ENCODE peak calls at places on chromosomes 13 and 19, in nine cellular contexts. Y is cardiac fibroblast, N is fibroblast of villous mesenchyme, R is AG09309, J is esophagus squamous epithelium, E is adrenal gland, K is Calu3, X is PC-3, T is fibroblast of lung. H is an unnamed sample.

GRCh38 chr13:76438050-76438449 is 448.2 kb downstream of the KCTD12 start:
- DNase-seq in Y (peak), N (peak), E (no peak), J (no peak), R (no peak), K (no peak), T (peak), X (peak), H (no peak)

GRCh38 chr13:98419786-98420559 is 156.9 kb downstream of the STK24 start:
- DNase-seq in K (no peak), J (no peak), Y (no peak), X (no peak), T (peak), R (no peak), E (no peak), N (no peak), H (no peak)

GRCh38 chr19:46639356-46640061 is 3.5 kb upstream of the GNG8 start:
- DNase-seq in Y (peak), N (peak), R (no peak), E (no peak), K (no peak), T (peak), X (no peak), J (no peak), H (peak)

GRCh38 chr13:85313761-85314503 is 485.3 kb downstream of the SLITRK6 start:
- DNase-seq in J (no peak), E (no peak), R (peak), Y (peak), K (peak), T (peak), N (peak), X (peak), H (no peak)

GRCh38 chr19:51317381-51317780 is 5.9 kb downstream of the IGLON5 start:
- DNase-seq in E (no peak), J (no peak), R (no peak), K (no peak), N (no peak), X (no peak), T (no peak), Y (no peak), H (no peak)

GRCh38 chr19:6012416-6013170 is 34.7 kb upstream of the RANBP3 start:
- DNase-seq in K (no peak), N (no peak), X (no peak), R (no peak), Y (no peak), T (no peak), J (no peak), E (no peak), H (no peak)

GRCh38 chr19:41225238-41226052 is 6.4 kb downstream of the AXL start:
- DNase-seq in X (peak), E (peak), K (peak), Y (peak), N (peak), J (no peak), T (peak), R (peak), H (no peak)

GRCh38 chr19:1357695-1358094 is 26.0 kb upstream of the NDUFS7 start:
- DNase-seq in X (no peak), N (no peak), T (no peak), Y (no peak), K (no peak), J (no peak), R (no peak), E (no peak), H (no peak)

GRCh38 chr19:55611300-55611982 is 6.0 kb downstream of the ZNF865 start:
- DNase-seq in E (peak), Y (no peak), T (no peak), R (no peak), N (no peak), X (no peak), J (no peak), K (no peak), H (no peak)

GRCh38 chr19:55467236-55468053 is 2.9 kb upstream of the C19orf85 start:
- DNase-seq in N (peak), J (no peak), Y (peak), K (peak), T (peak), R (no peak), X (peak), E (peak), H (peak)

GRCh38 chr13:44373601-44374347 is at the start of gene SERP2:
- DNase-seq in R (no peak), J (no peak), N (no peak), E (peak), K (no peak), X (no peak), T (peak), Y (peak), H (peak)

GRCh38 chr19:38483016-38483630 is 49.6 kb downstream of the RYR1 start:
- DNase-seq in E (no peak), K (no peak), Y (no peak), T (no peak), X (no peak), R (no peak), J (no peak), N (no peak), H (no peak)

GRCh38 chr19:55309437-55309836 is 15.7 kb downstream of the TMEM150B start:
- DNase-seq in K (no peak), J (no peak), E (no peak), T (no peak), Y (no peak), N (no peak), X (no peak), R (no peak), H (no peak)

GRCh38 chr19:835201-835810 is 5.5 kb upstream of the PRTN3 start:
- DNase-seq in J (no peak), E (no peak), K (no peak), T (no peak), Y (no peak), R (no peak), X (no peak), N (peak), H (no peak)

GRCh38 chr13:75694742-75695141 is 58.6 kb downstream of the LMO7 start:
- DNase-seq in R (no peak), J (no peak), T (no peak), N (peak), X (no peak), E (no peak), Y (no peak), K (no peak), H (no peak)

GRCh38 chr13:27980280-27980998 is 8.1 kb downstream of the URAD start:
- DNase-seq in Y (no peak), K (no peak), R (no peak), X (no peak), J (no peak), T (no peak), N (no peak), E (no peak), H (no peak)

GRCh38 chr13:21208755-21209154 is 32.3 kb downstream of the MRPL57 start:
- DNase-seq in R (no peak), E (no peak), X (no peak), N (peak), J (no peak), Y (no peak), K (no peak), T (no peak), H (no peak)

GRCh38 chr19:366205-366783 is 21.7 kb upstream of the MIER2 start:
- DNase-seq in J (no peak), X (no peak), R (no peak), K (no peak), T (no peak), E (no peak), Y (no peak), N (no peak), H (no peak)

GRCh38 chr19:18833141-18833476 is 1.4 kb downstream of the UPF1 start:
- DNase-seq in R (no peak), X (peak), J (no peak), E (no peak), N (no peak), K (no peak), Y (peak), T (no peak), H (no peak)

GRCh38 chr13:53010374-53011105 is 18.1 kb upstream of the OLFM4 start:
- DNase-seq in X (peak), J (no peak), Y (no peak), T (no peak), N (no peak), K (peak), R (no peak), E (no peak), H (no peak)

GRCh38 chr19:40376286-40376862 is 13.6 kb downstream of the HIPK4 start:
- DNase-seq in T (no peak), K (no peak), R (no peak), X (no peak), E (no peak), N (no peak), J (no peak), Y (no peak), H (no peak)

GRCh38 chr13:112874751-112875300 is 94.2 kb upstream of the MCF2L start:
- DNase-seq in X (no peak), Y (no peak), E (no peak), N (no peak), T (no peak), J (no peak), R (no peak), K (no peak), H (no peak)

GRCh38 chr19:34556500-34556899 is 74.9 kb downstream of the WTIP start:
- DNase-seq in N (peak), J (no peak), R (peak), Y (peak), K (peak), T (no peak), E (no peak), X (peak), H (peak)

GRCh38 chr13:112509190-112509589 is 78.8 kb downstream of the TUBGCP3 start:
- DNase-seq in K (no peak), N (no peak), T (no peak), R (no peak), X (no peak), J (no peak), E (no peak), Y (no peak), H (no peak)

GRCh38 chr13:113748101-113748861 is 10.7 kb upstream of the TMEM255B start:
- DNase-seq in E (no peak), T (no peak), R (no peak), J (no peak), K (no peak), X (no peak), N (no peak), Y (no peak), H (no peak)

GRCh38 chr13:108924154-108924940 is 294.9 kb downstream of the MYO16 start:
- DNase-seq in N (peak), X (no peak), Y (peak), K (no peak), R (no peak), J (no peak), E (no peak), T (peak), H (no peak)

GRCh38 chr19:2461751-2462634 is 5.2 kb upstream of the LMNB2 start:
- DNase-seq in X (peak), T (peak), E (peak), Y (peak), N (peak), K (peak), R (no peak), J (no peak), H (peak)

GRCh38 chr13:106471957-106472543 is 63.4 kb downstream of the EFNB2 start:
- DNase-seq in E (no peak), Y (peak), N (peak), R (peak), J (no peak), T (peak), X (peak), K (peak), H (no peak)

GRCh38 chr13:33845572-33846305 is 27.8 kb downstream of the RFC3 start:
- DNase-seq in E (no peak), Y (no peak), K (no peak), J (no peak), T (no peak), N (no peak), X (no peak), R (no peak), H (no peak)

GRCh38 chr13:114049026-114049425 is 75.2 kb upstream of the C13orf46 start:
- DNase-seq in T (no peak), E (no peak), R (no peak), J (no peak), N (no peak), K (no peak), X (no peak), Y (no peak), H (no peak)

GRCh38 chr19:32465176-32465575 is 59.6 kb downstream of the DPY19L3 start:
- DNase-seq in Y (no peak), X (no peak), T (no peak), J (no peak), R (no peak), N (no peak), E (no peak), K (no peak), H (no peak)

GRCh38 chr19:45443462-45444317 is 20.0 kb upstream of the ERCC1 start:
- DNase-seq in X (peak), E (peak), J (no peak), T (peak), R (no peak), Y (peak), N (peak), K (peak), H (peak)

GRCh38 chr19:2302319-2303208 is 5.4 kb downstream of the LINGO3 start:
- DNase-seq in Y (peak), J (no peak), R (no peak), X (no peak), T (peak), E (no peak), K (no peak), N (peak), H (peak)

GRCh38 chr19:12365094-12365371 is 450 bp downstream of the ZNF442 start:
- DNase-seq in E (no peak), Y (no peak), T (peak), K (no peak), J (no peak), X (peak), R (no peak), N (peak), H (no peak)

GRCh38 chr19:36686365-36687213 is 823 bp upstream of the ZNF567 start:
- DNase-seq in J (no peak), K (peak), N (peak), E (no peak), R (no peak), Y (peak), T (no peak), X (peak), H (no peak)

GRCh38 chr19:3968556-3969434 is 2.1 kb downstream of the DAPK3 start:
- DNase-seq in J (no peak), K (peak), N (peak), X (peak), R (peak), T (peak), Y (peak), E (no peak), H (peak)

GRCh38 chr19:3970313-3970807 is 539 bp downstream of the DAPK3 start:
- DNase-seq in X (no peak), J (no peak), K (no peak), N (no peak), T (no peak), E (no peak), R (no peak), Y (no peak), H (no peak)

GRCh38 chr19:3969435-3970312 is 1.2 kb downstream of the DAPK3 start:
- DNase-seq in K (peak), X (peak), Y (peak), T (peak), N (peak), R (peak), E (no peak), J (no peak), H (no peak)

GRCh38 chr19:3975144-3975543 is 4.2 kb upstream of the DAPK3 start:
- DNase-seq in Y (no peak), T (no peak), N (no peak), X (no peak), J (no peak), R (no peak), E (no peak), K (no peak), H (no peak)

GRCh38 chr19:3970808-3971598 is at the start of gene DAPK3:
- DNase-seq in T (peak), R (peak), N (peak), X (peak), K (peak), Y (peak), E (peak), J (peak), H (peak)
- TF ChIP-seq CTCF in T (no peak), R (no peak), N (no peak), X (no peak), K (no peak), Y (no peak), E (no peak), J (peak), H (no peak)

DNA sequence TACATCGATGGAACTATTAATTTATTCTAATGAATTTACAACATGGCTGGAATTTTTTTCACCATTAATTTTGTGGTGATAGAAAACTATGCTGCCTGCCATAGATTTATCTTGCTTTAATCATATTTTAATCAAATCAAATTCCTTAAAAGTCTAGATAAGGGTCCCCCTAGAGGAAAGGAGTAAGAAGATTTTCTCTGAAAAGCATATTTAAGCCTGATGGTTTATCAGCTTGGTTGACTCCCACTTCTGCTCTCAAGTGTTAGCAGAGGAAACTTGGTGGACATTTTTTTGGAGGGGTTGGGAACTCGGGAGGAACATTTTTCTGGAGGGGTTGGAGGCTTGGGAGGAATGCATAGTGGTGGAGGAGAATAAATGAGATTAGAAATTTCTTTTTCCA is 253.3 kb downstream of the KCNRG start:
- DNase-seq in T (no peak), J (no peak), R (no peak), K (no peak), Y (peak), N (no peak), E (no peak), X (no peak), H (no peak)
- TF ChIP-seq CTCF in T (peak), J (no peak), R (peak), K (no peak), Y (peak), N (no peak), E (no peak), X (peak), H (peak)

GRCh38 chr19:8069116-8069973 is 16.8 kb downstream of the CCL25 start:
- DNase-seq in Y (peak), X (peak), R (no peak), E (no peak), K (no peak), J (no peak), N (no peak), T (no peak), H (peak)
- TF ChIP-seq CTCF in Y (peak), X (peak), R (peak), E (no peak), K (peak), J (no peak), N (peak), T (peak), H (peak)

GRCh38 chr13:22765566-22765965 is 415.2 kb upstream of the SGCG start:
- DNase-seq in X (no peak), J (no peak), T (no peak), Y (no peak), N (no peak), K (no peak), R (no peak), E (no peak), H (no peak)
- TF ChIP-seq CTCF in X (no peak), J (no peak), T (no peak), Y (no peak), N (no peak), K (no peak), R (no peak), E (no peak), H (no peak)

GRCh38 chr13:41061075-41061913 is at the start of gene WBP4:
- DNase-seq in X (peak), J (peak), T (peak), K (peak), R (peak), Y (peak), E (peak), N (peak), H (peak)
- TF ChIP-seq CTCF in X (no peak), J (peak), T (peak), K (no peak), R (peak), Y (peak), E (no peak), N (peak), H (no peak)